ENCODE peak calls at places on chromosomes 12 and 14, in nine cellular contexts. U, C, Y, G, J, Z, D, E and N are unnamed samples.

GRCh38 chr12:85626031-85626781 is 210.0 kb downstream of the RASSF9 start:
- DNase-seq in U (no peak), C (no peak), Y (no peak), G (peak; percentile 85), J (no peak), Z (peak; percentile 66), D (no peak), E (no peak), N (no peak)

GRCh38 chr12:106801830-106802561 is 27.5 kb downstream of the RIC8B start:
- DNase-seq in U (no peak), C (no peak), Y (no peak), G (no peak), J (no peak), Z (peak; percentile 15), D (no peak), E (no peak), N (no peak)

GRCh38 chr12:52836042-52836466 is 1.9 kb upstream of the KRT79 start:
- DNase-seq in U (no peak), C (peak; percentile 57), Y (no peak), G (peak; percentile 67), J (no peak), Z (peak; percentile 42), D (no peak), E (no peak), N (peak; percentile 22)

GRCh38 chr12:111269688-111270087 is 99.2 kb downstream of the PHETA1 start:
- DNase-seq in U (no peak), C (no peak), Y (no peak), G (no peak), J (no peak), Z (no peak), D (no peak), E (no peak), N (no peak)

GRCh38 chr14:75928587-75929230 is 53.1 kb downstream of the TGFB3 start:
- DNase-seq in U (no peak), C (no peak), Y (no peak), G (peak; percentile 48), J (no peak), Z (peak; percentile 24), D (no peak), E (no peak), N (no peak)

GRCh38 chr14:76726551-76726961 is 34.7 kb upstream of the VASH1 start:
- DNase-seq in U (no peak), C (no peak), Y (no peak), G (no peak), J (no peak), Z (no peak), D (no peak), E (no peak), N (no peak)

GRCh38 chr12:45268672-45269406 is 52.9 kb downstream of the ANO6 start:
- DNase-seq in U (no peak), C (no peak), Y (peak; percentile 81), G (peak; percentile 96), J (peak; percentile 46), Z (peak; percentile 86), D (peak; percentile 87), E (peak; percentile 86), N (no peak)

GRCh38 chr14:98120831-98121464 is 1151.0 kb downstream of the BCL11B start:
- DNase-seq in U (no peak), C (no peak), Y (no peak), G (no peak), J (no peak), Z (no peak), D (no peak), E (no peak), N (no peak)

GRCh38 chr14:77409131-77409533 is 14.2 kb downstream of the NOXRED1 start:
- DNase-seq in U (no peak), C (no peak), Y (no peak), G (peak; percentile 43), J (peak; percentile 79), Z (no peak), D (no peak), E (no peak), N (no peak)

GRCh38 chr14:94122438-94122837 is 7.0 kb downstream of the IFI27L2 start:
- DNase-seq in U (no peak), C (no peak), Y (no peak), G (no peak), J (no peak), Z (no peak), D (no peak), E (peak; percentile 19), N (no peak)

GRCh38 chr12:116426391-116427136 is 132.6 kb upstream of the MAP1LC3B2 start:
- DNase-seq in U (no peak), C (no peak), Y (peak; percentile 53), G (peak; percentile 99), J (no peak), Z (peak; percentile 98), D (peak; percentile 79), E (peak; percentile 92), N (no peak)

GRCh38 chr14:51020024-51020710 is 74.7 kb downstream of the TRIM9 start:
- DNase-seq in U (no peak), C (no peak), Y (no peak), G (peak; percentile 24), J (no peak), Z (no peak), D (no peak), E (no peak), N (no peak)

GRCh38 chr14:53963491-53964227 is 7.0 kb upstream of the BMP4 start:
- DNase-seq in U (no peak), C (no peak), Y (peak; percentile 48), G (peak; percentile 51), J (no peak), Z (peak; percentile 36), D (peak; percentile 55), E (no peak), N (no peak)

GRCh38 chr12:121579981-121580868 is 598 bp downstream of the KDM2B start:
- DNase-seq in U (peak; percentile 67), C (peak; percentile 79), Y (peak; percentile 83), G (peak; percentile 72), J (peak; percentile 80), Z (peak; percentile 84), D (peak; percentile 76), E (peak; percentile 79), N (peak; percentile 60)

GRCh38 chr12:130879212-130879686 is 7.4 kb downstream of the RAN start:
- DNase-seq in U (no peak), C (no peak), Y (no peak), G (no peak), J (peak; percentile 72), Z (no peak), D (no peak), E (no peak), N (no peak)

GRCh38 chr12:19234991-19235876 is 105.7 kb downstream of the PLEKHA5 start:
- DNase-seq in U (no peak), C (no peak), Y (no peak), G (peak; percentile 71), J (no peak), Z (peak; percentile 62), D (no peak), E (no peak), N (no peak)

GRCh38 chr12:112178796-112179195 is 53.4 kb downstream of the TRAFD1 start:
- DNase-seq in U (no peak), C (no peak), Y (no peak), G (no peak), J (no peak), Z (no peak), D (no peak), E (no peak), N (no peak)

GRCh38 chr12:102953221-102953620 is 4.3 kb upstream of the ASCL1 start:
- DNase-seq in U (no peak), C (no peak), Y (no peak), G (no peak), J (no peak), Z (no peak), D (no peak), E (no peak), N (no peak)

GRCh38 chr12:67645571-67645970 is 3.0 kb upstream of the DYRK2 start:
- DNase-seq in U (no peak), C (no peak), Y (no peak), G (peak; percentile 53), J (no peak), Z (peak; percentile 89), D (no peak), E (no peak), N (no peak)

GRCh38 chr12:123905319-123905925 is 67.2 kb downstream of the CCDC92 start:
- DNase-seq in U (peak; percentile 56), C (peak; percentile 55), Y (no peak), G (peak; percentile 87), J (peak; percentile 85), Z (peak; percentile 87), D (peak; percentile 64), E (no peak), N (peak; percentile 46)

GRCh38 chr12:57887631-57888406 is 41.3 kb upstream of the CTDSP2 start:
- DNase-seq in U (no peak), C (no peak), Y (no peak), G (peak; percentile 76), J (no peak), Z (peak; percentile 89), D (peak; percentile 70), E (peak; percentile 90), N (no peak)

GRCh38 chr12:132393245-132393795 is 63.9 kb upstream of the GALNT9 start:
- DNase-seq in U (peak; percentile 23), C (no peak), Y (no peak), G (no peak), J (no peak), Z (no peak), D (no peak), E (no peak), N (no peak)

GRCh38 chr12:124259168-124260066 is 35.5 kb upstream of the RFLNA start:
- DNase-seq in U (no peak), C (no peak), Y (no peak), G (peak; percentile 59), J (no peak), Z (no peak), D (no peak), E (no peak), N (no peak)

GRCh38 chr14:74979442-74980397 is 23.0 kb upstream of the EIF2B2 start:
- DNase-seq in U (no peak), C (no peak), Y (peak; percentile 56), G (peak; percentile 73), J (peak; percentile 68), Z (peak; percentile 73), D (peak; percentile 69), E (peak; percentile 86), N (no peak)

GRCh38 chr12:82413994-82414393 is 55.7 kb downstream of the METTL25 start:
- DNase-seq in U (no peak), C (no peak), Y (no peak), G (no peak), J (no peak), Z (peak; percentile 43), D (no peak), E (no peak), N (no peak)

GRCh38 chr12:79691299-79692248 is 810 bp upstream of the PAWR start:
- DNase-seq in U (no peak), C (no peak), Y (no peak), G (peak; percentile 75), J (no peak), Z (peak; percentile 65), D (no peak), E (peak; percentile 80), N (no peak)